ENCODE peak calls at places on chromosomes 6 and 20, in four cellular contexts. L is EL, S is amniotic stem cell, E is pons. V is an unnamed sample.

GRCh38 chr20:458766-459165 is 3.6 kb downstream of the TBC1D20 start:
- DNase-seq in L (no peak), S (no peak), E (no peak), V (no peak)

GRCh38 chr6:107237992-107238660 is 122.8 kb upstream of the BEND3 start:
- DNase-seq in L (peak), S (no peak), E (no peak), V (no peak)

GRCh38 chr6:109816452-109817374 is 125.6 kb downstream of the FIG4 start:
- DNase-seq in L (no peak), S (no peak), E (no peak), V (no peak)

GRCh38 chr6:109690373-109690739 is 646 bp downstream of the AK9 start:
- DNase-seq in L (peak), S (no peak), E (no peak), V (peak)

GRCh38 chr6:85392379-85392778 is 57.5 kb upstream of the NT5E start:
- DNase-seq in L (no peak), S (no peak), E (no peak), V (no peak)

GRCh38 chr6:147925826-147926225 is 416.8 kb upstream of the SASH1 start:
- DNase-seq in L (no peak), S (no peak), E (no peak), V (no peak)

GRCh38 chr6:16758163-16758975 is 2.9 kb downstream of the ATXN1 start:
- DNase-seq in L (no peak), S (no peak), E (peak), V (peak)

GRCh38 chr6:100258752-100259151 is 206.0 kb downstream of the SIM1 start:
- DNase-seq in L (no peak), S (no peak), E (no peak), V (no peak)

GRCh38 chr6:161546632-161547031 is 272.8 kb upstream of the AGPAT4 start:
- DNase-seq in L (no peak), S (no peak), E (no peak), V (no peak)

GRCh38 chr6:25404094-25404493 is 124.9 kb downstream of the CARMIL1 start:
- DNase-seq in L (no peak), S (no peak), E (peak), V (no peak)

GRCh38 chr6:31007694-31008093 is 2.6 kb upstream of the MUC22 start:
- DNase-seq in L (peak), S (peak), E (no peak), V (no peak)

GRCh38 chr6:21593927-21594421 is 423 bp downstream of the SOX4 start:
- DNase-seq in L (peak), S (no peak), E (no peak), V (no peak)

GRCh38 chr20:22430746-22431168 is 153.6 kb downstream of the FOXA2 start:
- DNase-seq in L (no peak), S (no peak), E (no peak), V (no peak)

GRCh38 chr20:7959484-7959883 is 19.2 kb upstream of the HAO1 start:
- DNase-seq in L (no peak), S (no peak), E (no peak), V (no peak)

GRCh38 chr20:32456869-32457421 is 98.8 kb downstream of the ASXL1 start:
- DNase-seq in L (peak), S (no peak), E (no peak), V (peak)

GRCh38 chr20:16145919-16146318 is 427.3 kb downstream of the KIF16B start:
- DNase-seq in L (no peak), S (no peak), E (no peak), V (no peak)

GRCh38 chr20:59993736-59994484 is 35.7 kb downstream of the CDH26 start:
- DNase-seq in L (no peak), S (no peak), E (no peak), V (no peak)

GRCh38 chr6:122622404-122622938 is 12.3 kb downstream of the PKIB start:
- DNase-seq in L (no peak), S (no peak), E (no peak), V (no peak)

GRCh38 chr20:40477805-40478204 is 211.2 kb downstream of the MAFB start:
- DNase-seq in L (no peak), S (no peak), E (no peak), V (no peak)

GRCh38 chr20:35604444-35604750 is 11.2 kb upstream of the SPAG4 start:
- DNase-seq in L (no peak), S (no peak), E (no peak), V (no peak)

GRCh38 chr6:1024587-1024986 is 287.3 kb upstream of the FOXQ1 start:
- DNase-seq in L (peak), S (peak), E (peak), V (no peak)

GRCh38 chr6:108748063-108748462 is 100.2 kb upstream of the ARMC2 start:
- DNase-seq in L (peak), S (no peak), E (no peak), V (no peak)

GRCh38 chr6:165186441-165187205 is 122.8 kb downstream of the C6orf118 start:
- DNase-seq in L (no peak), S (no peak), E (no peak), V (no peak)

GRCh38 chr6:161837854-161838253 is 564.0 kb upstream of the AGPAT4 start:
- DNase-seq in L (no peak), S (no peak), E (no peak), V (no peak)

V was measured in hippocampal formation.